ENCODE peak calls at places on chromosome 3, in five cellular contexts. One of them, this sample, is unnamed.
A peak's percentile ranks its signal among the peaks of the same experiment; 100 is the strongest.

GRCh38 chr3:87836026-87836425 is 222.8 kb downstream of the CGGBP1 start:
- DNase-seq in NT2/D1: no peak
- DNase-seq in HepG2: no peak
- DNase-seq in K562: no peak
- DNase-seq in HCT116: no peak
- DNase-seq in this sample: no peak

GRCh38 chr3:176916777-176917176 is 280.5 kb downstream of the TBL1XR1 start:
- DNase-seq in NT2/D1: no peak
- DNase-seq in HepG2: no peak
- DNase-seq in K562: no peak
- DNase-seq in HCT116: peak; percentile 75
- DNase-seq in this sample: no peak

GRCh38 chr3:61783993-61784718 is 222.8 kb downstream of the PTPRG start:
- DNase-seq in NT2/D1: no peak
- DNase-seq in HepG2: no peak
- DNase-seq in K562: no peak
- DNase-seq in HCT116: no peak
- DNase-seq in this sample: no peak

GRCh38 chr3:41304603-41305002 is 105.3 kb downstream of the CTNNB1 start:
- DNase-seq in NT2/D1: no peak
- DNase-seq in HepG2: no peak
- DNase-seq in K562: no peak
- DNase-seq in HCT116: no peak
- DNase-seq in this sample: no peak

GRCh38 chr3:196215493-196215892 is 841 bp upstream of the SLC51A start:
- DNase-seq in NT2/D1: no peak
- DNase-seq in HepG2: no peak
- DNase-seq in K562: no peak
- DNase-seq in HCT116: no peak
- DNase-seq in this sample: no peak

GRCh38 chr3:160758929-160759577 is 3.0 kb downstream of the PPM1L start:
- DNase-seq in NT2/D1: no peak
- DNase-seq in HepG2: no peak
- DNase-seq in K562: no peak
- DNase-seq in HCT116: no peak
- DNase-seq in this sample: no peak

GRCh38 chr3:129627350-129628168 is 21.1 kb upstream of the PLXND1 start:
- DNase-seq in NT2/D1: peak; percentile 82
- DNase-seq in HepG2: peak; percentile 77
- DNase-seq in K562: no peak
- DNase-seq in HCT116: peak; percentile 61
- DNase-seq in this sample: peak; percentile 45

GRCh38 chr3:100113728-100114412 is 431 bp downstream of the FILIP1L start:
- DNase-seq in NT2/D1: no peak
- DNase-seq in HepG2: no peak
- DNase-seq in K562: no peak
- DNase-seq in HCT116: no peak
- DNase-seq in this sample: no peak

GRCh38 chr3:19229086-19229485 is 80.8 kb downstream of the KCNH8 start:
- DNase-seq in NT2/D1: no peak
- DNase-seq in HepG2: no peak
- DNase-seq in K562: no peak
- DNase-seq in HCT116: no peak
- DNase-seq in this sample: no peak
- TF ChIP-seq ZNF274 in NT2/D1: no peak
- TF ChIP-seq ZNF274 in HepG2: no peak
- TF ChIP-seq ZNF274 in K562: no peak
- TF ChIP-seq ZNF274 in HCT116: no peak
- TF ChIP-seq ZNF274 in this sample: no peak

GRCh38 chr3:189331002-189331418 is 159.2 kb downstream of the TPRG1 start:
- DNase-seq in NT2/D1: no peak
- DNase-seq in HepG2: no peak
- DNase-seq in K562: no peak
- DNase-seq in HCT116: no peak
- DNase-seq in this sample: no peak
- TF ChIP-seq ZNF274 in NT2/D1: no peak
- TF ChIP-seq ZNF274 in HepG2: no peak
- TF ChIP-seq ZNF274 in K562: no peak
- TF ChIP-seq ZNF274 in HCT116: no peak
- TF ChIP-seq ZNF274 in this sample: no peak

DNA sequence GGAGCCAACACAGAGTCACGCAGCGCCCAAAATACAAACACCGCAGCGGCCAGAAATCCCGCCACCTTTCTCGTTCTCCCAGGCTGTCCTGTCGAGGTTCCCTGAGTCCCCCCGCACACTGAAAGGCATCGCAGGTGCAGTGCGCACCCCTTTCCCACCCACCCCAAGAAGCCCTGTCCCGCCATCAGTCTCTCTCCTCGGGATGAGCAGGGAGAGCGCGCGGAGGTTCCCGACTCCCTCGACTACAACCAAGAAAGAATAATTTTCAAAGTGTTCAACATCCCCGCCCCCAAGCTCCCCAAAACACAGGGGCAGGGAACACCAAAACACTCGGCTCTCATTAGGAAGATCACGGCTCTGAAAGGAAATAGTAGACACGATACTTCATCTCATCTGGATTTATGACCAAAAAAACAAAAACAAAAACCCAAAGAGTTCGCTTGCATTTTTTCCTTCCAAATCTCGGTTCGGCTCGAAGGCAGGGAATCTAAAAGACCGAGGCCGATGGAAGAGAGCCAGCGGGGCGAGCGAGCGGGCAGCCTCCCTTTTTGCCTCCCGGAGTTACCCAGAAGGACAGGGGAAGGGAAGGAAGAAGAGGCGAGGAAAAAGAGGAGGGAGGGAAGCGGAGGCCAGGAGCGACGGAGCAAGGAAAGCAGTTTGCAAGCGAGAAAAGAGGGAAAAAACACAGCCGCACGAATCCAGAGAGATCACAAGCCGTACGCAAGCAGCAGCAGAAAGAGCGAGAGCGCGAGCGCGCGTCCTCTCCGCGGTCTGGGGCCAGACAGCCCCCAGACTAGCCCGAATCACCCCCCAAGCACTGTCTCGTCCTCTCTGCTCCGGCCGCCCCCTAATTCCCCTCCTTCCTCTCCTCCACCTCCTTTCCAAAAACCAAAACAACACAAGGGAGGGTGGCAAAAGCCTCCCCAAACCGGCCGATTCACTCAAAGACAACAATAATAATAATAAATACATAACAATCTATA is 808 bp downstream of the BCL6 start:
- DNase-seq in NT2/D1: no peak
- DNase-seq in HepG2: no peak
- DNase-seq in K562: peak; percentile 41
- DNase-seq in HCT116: no peak
- DNase-seq in this sample: no peak
- TF ChIP-seq ZNF274 in NT2/D1: no peak
- TF ChIP-seq ZNF274 in HepG2: no peak
- TF ChIP-seq ZNF274 in K562: no peak
- TF ChIP-seq ZNF274 in HCT116: no peak
- TF ChIP-seq ZNF274 in this sample: no peak

DNA sequence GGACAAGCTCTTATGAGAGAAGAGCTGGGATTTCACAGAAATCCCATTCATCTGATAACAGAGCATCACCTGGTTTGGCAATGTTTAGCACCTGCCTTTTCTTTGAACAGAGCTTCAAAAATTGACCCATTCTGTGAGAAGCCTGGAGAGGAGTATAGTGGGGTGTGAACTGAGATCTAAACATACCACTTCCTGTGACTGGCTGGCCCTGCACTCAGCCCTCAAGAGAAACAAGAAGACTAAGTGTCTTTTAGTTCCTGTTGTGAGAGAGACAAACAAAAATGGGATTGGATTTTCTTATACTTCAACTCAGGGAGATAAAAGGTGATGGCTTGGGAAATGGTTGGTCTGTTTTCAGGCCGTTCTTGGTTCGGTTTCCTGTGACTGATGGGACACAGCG is 1060.2 kb downstream of the ROBO1 start:
- DNase-seq in NT2/D1: no peak
- DNase-seq in HepG2: no peak
- DNase-seq in K562: no peak
- DNase-seq in HCT116: no peak
- DNase-seq in this sample: no peak
- TF ChIP-seq ZNF274 in NT2/D1: no peak
- TF ChIP-seq ZNF274 in HepG2: no peak
- TF ChIP-seq ZNF274 in K562: no peak
- TF ChIP-seq ZNF274 in HCT116: no peak
- TF ChIP-seq ZNF274 in this sample: no peak

DNA sequence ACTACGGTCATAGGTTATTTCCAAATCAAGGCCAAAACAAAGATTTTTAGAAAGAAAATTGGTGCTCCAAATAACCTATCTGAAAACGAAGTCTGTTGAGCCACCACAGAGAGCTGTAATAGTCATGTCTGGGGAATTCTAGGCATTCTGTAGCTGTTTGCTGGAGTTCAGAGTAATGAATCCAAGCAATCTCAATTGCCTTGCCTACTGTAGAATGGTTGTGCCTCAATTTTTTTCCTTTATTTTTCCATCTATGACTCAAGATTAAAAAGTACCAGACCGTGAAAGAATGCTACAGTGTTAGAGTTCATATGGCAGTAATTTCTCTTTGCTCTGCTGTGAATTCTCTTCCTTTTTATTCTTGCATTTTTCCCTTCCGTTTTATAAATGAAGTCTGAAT is 1007.2 kb upstream of the ALCAM start:
- DNase-seq in NT2/D1: peak; percentile 3
- DNase-seq in HepG2: no peak
- DNase-seq in K562: no peak
- DNase-seq in HCT116: no peak
- DNase-seq in this sample: no peak
- TF ChIP-seq ZNF274 in NT2/D1: no peak
- TF ChIP-seq ZNF274 in HepG2: no peak
- TF ChIP-seq ZNF274 in K562: no peak
- TF ChIP-seq ZNF274 in HCT116: no peak
- TF ChIP-seq ZNF274 in this sample: no peak

GRCh38 chr3:77372634-77373346 is 332.9 kb downstream of the ROBO2 start:
- DNase-seq in NT2/D1: no peak
- DNase-seq in HepG2: no peak
- DNase-seq in K562: no peak
- DNase-seq in HCT116: no peak
- DNase-seq in this sample: no peak
- TF ChIP-seq ZNF274 in NT2/D1: no peak
- TF ChIP-seq ZNF274 in HepG2: no peak
- TF ChIP-seq ZNF274 in K562: no peak
- TF ChIP-seq ZNF274 in HCT116: no peak
- TF ChIP-seq ZNF274 in this sample: no peak

GRCh38 chr3:139675327-139675726 is 2.4 kb downstream of the NMNAT3 start:
- DNase-seq in NT2/D1: peak; percentile 23
- DNase-seq in HepG2: no peak
- DNase-seq in K562: no peak
- DNase-seq in HCT116: no peak
- DNase-seq in this sample: no peak

GRCh38 chr3:139674585-139675260 is 3.0 kb downstream of the NMNAT3 start:
- DNase-seq in NT2/D1: no peak
- DNase-seq in HepG2: no peak
- DNase-seq in K562: no peak
- DNase-seq in HCT116: no peak
- DNase-seq in this sample: no peak

GRCh38 chr3:139672247-139672646 is 5.5 kb downstream of the NMNAT3 start:
- DNase-seq in NT2/D1: no peak
- DNase-seq in HepG2: no peak
- DNase-seq in K562: no peak
- DNase-seq in HCT116: no peak
- DNase-seq in this sample: no peak

GRCh38 chr3:139670196-139670595 is 7.6 kb downstream of the NMNAT3 start:
- DNase-seq in NT2/D1: no peak
- DNase-seq in HepG2: no peak
- DNase-seq in K562: no peak
- DNase-seq in HCT116: no peak
- DNase-seq in this sample: no peak

DNA sequence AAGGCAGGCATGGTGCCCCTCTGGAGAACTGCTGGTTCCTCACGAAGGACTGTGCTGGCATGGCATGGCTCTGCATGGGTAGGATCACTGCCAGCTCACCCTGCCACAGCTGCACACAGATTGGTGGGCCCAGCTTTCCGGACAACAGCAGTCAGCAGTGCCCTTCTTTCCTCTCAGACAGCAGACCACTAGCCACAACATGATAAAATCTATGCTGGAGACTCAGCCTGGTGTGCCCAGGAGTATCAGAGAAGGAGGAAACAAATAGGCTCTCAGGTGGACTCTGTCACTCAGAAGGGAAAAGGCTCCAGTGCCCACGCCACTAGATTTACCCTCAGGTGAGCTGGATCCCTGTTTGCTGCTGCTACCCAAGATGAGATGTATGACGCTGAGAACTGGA is 4.9 kb downstream of the NMNAT3 start:
- DNase-seq in NT2/D1: no peak
- DNase-seq in HepG2: no peak
- DNase-seq in K562: no peak
- DNase-seq in HCT116: no peak
- DNase-seq in this sample: no peak
- TF ChIP-seq ZNF274 in NT2/D1: no peak
- TF ChIP-seq ZNF274 in HepG2: no peak
- TF ChIP-seq ZNF274 in K562: no peak
- TF ChIP-seq ZNF274 in HCT116: no peak
- TF ChIP-seq ZNF274 in this sample: no peak

GRCh38 chr3:194064380-194065118 is 71.4 kb upstream of the HES1 start:
- DNase-seq in NT2/D1: no peak
- DNase-seq in HepG2: no peak
- DNase-seq in K562: no peak
- DNase-seq in HCT116: no peak
- DNase-seq in this sample: no peak
- TF ChIP-seq ZNF274 in NT2/D1: no peak
- TF ChIP-seq ZNF274 in HepG2: no peak
- TF ChIP-seq ZNF274 in K562: no peak
- TF ChIP-seq ZNF274 in HCT116: no peak
- TF ChIP-seq ZNF274 in this sample: no peak

DNA sequence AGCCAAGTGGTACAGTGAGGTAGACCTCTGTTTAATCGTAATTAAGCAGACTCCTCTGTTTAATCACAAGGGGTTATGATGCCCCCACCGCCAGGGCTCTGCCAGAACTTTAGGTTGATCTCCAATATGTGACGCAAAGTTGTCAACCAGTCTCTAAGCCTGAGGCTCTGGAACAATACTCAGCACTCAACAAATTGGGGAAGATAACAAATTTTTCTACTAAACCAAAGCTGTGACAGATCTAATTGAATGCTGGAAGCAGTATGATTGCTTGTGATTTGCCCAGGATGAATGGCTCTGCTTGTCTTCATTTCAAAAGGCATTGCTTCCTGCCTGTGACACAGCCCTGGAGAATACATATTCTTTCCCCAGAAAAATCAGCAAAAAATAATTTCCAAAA is 57.1 kb downstream of the SNTN start:
- DNase-seq in NT2/D1: no peak
- DNase-seq in HepG2: no peak
- DNase-seq in K562: no peak
- DNase-seq in HCT116: no peak
- DNase-seq in this sample: no peak
- TF ChIP-seq ZNF274 in NT2/D1: no peak
- TF ChIP-seq ZNF274 in HepG2: no peak
- TF ChIP-seq ZNF274 in K562: no peak
- TF ChIP-seq ZNF274 in HCT116: no peak
- TF ChIP-seq ZNF274 in this sample: no peak

This sample was measured in GM12878.